ENCODE peak calls at places on chromosomes 5 and 9, in five cellular contexts. Z, I, G, V and U are unnamed samples.

GRCh38 chr9:83024501-83025125 is 38.3 kb downstream of the RASEF start:
- DNase-seq in I (no peak), V (peak), G (no peak), Z (no peak), U (no peak)

GRCh38 chr5:125058185-125058826 is 311.9 kb upstream of the ZNF608 start:
- DNase-seq in V (peak), G (no peak), Z (no peak), I (no peak), U (no peak)

GRCh38 chr9:83208065-83208850 is 145.3 kb upstream of the RASEF start:
- DNase-seq in Z (no peak), I (no peak), G (no peak), V (no peak), U (no peak)

GRCh38 chr5:110086658-110087388 is 397.1 kb downstream of the MAN2A1 start:
- DNase-seq in Z (no peak), I (no peak), V (peak), G (no peak), U (peak)

GRCh38 chr9:1916676-1917075 is 98.5 kb upstream of the SMARCA2 start:
- DNase-seq in G (no peak), I (no peak), V (no peak), Z (no peak), U (no peak)

GRCh38 chr9:127955294-127956015 is 17.8 kb upstream of the DPM2 start:
- DNase-seq in I (peak), G (no peak), V (peak), Z (peak), U (peak)

GRCh38 chr5:74290634-74291033 is 349.9 kb downstream of the ENC1 start:
- DNase-seq in I (no peak), V (no peak), G (no peak), Z (no peak), U (no peak)

GRCh38 chr5:177447611-177448243 is 1.1 kb downstream of the PRR7 start:
- DNase-seq in V (peak), G (no peak), Z (peak), I (no peak), U (peak)

GRCh38 chr9:21505425-21506179 is 23.5 kb upstream of the IFNE start:
- DNase-seq in V (peak), Z (no peak), I (no peak), G (no peak), U (no peak)

GRCh38 chr9:78030553-78031270 is 899 bp downstream of the GNAQ start:
- DNase-seq in I (peak), G (peak), Z (peak), V (peak), U (peak)

GRCh38 chr9:106077731-106078130 is 383.4 kb downstream of the TMEM38B start:
- DNase-seq in I (no peak), V (no peak), G (no peak), Z (no peak), U (no peak)

GRCh38 chr9:125687464-125687863 is 19.5 kb downstream of the MAPKAP1 start:
- DNase-seq in V (no peak), G (no peak), I (no peak), Z (no peak), U (no peak)

GRCh38 chr5:59021286-59021673 is 438.4 kb downstream of the RAB3C start:
- DNase-seq in G (no peak), V (no peak), Z (no peak), I (no peak), U (no peak)

GRCh38 chr5:53167836-53168235 is 58.3 kb upstream of the MOCS2 start:
- DNase-seq in V (peak), Z (peak), I (no peak), G (no peak), U (no peak)

DNA sequence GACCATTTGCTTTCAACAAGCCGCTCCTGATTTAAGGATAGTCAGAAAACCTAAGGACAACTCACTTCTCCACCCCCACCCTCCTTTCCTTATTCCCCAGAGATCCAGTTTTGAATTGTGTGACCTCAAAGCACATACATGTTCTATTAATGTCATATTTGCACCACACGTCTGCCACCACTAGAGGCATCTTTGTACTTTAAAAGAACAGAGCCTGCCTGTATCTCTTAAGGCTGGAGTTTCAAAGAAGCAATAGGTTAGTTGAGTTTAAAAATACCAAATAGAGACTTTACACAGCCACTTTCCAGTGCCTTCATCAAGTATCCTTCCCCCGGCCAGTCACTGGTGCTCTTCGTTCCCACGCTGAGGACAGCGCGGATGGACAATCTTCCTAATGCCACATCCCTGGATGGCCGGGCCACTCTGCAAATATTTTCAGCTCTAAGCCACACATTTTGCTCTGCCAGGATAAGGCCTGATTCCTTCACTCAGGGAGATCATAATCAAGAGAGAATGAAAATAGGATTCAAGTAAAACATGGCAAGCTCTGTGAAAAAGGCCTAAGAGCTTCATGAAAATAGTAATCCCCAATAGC is 146.3 kb downstream of the SNCAIP start:
- DNase-seq in V (peak), G (no peak), I (peak), Z (no peak), U (peak)
- TF ChIP-seq CTCF in V (peak), G (peak), I (peak), Z (peak), U (peak)

DNA sequence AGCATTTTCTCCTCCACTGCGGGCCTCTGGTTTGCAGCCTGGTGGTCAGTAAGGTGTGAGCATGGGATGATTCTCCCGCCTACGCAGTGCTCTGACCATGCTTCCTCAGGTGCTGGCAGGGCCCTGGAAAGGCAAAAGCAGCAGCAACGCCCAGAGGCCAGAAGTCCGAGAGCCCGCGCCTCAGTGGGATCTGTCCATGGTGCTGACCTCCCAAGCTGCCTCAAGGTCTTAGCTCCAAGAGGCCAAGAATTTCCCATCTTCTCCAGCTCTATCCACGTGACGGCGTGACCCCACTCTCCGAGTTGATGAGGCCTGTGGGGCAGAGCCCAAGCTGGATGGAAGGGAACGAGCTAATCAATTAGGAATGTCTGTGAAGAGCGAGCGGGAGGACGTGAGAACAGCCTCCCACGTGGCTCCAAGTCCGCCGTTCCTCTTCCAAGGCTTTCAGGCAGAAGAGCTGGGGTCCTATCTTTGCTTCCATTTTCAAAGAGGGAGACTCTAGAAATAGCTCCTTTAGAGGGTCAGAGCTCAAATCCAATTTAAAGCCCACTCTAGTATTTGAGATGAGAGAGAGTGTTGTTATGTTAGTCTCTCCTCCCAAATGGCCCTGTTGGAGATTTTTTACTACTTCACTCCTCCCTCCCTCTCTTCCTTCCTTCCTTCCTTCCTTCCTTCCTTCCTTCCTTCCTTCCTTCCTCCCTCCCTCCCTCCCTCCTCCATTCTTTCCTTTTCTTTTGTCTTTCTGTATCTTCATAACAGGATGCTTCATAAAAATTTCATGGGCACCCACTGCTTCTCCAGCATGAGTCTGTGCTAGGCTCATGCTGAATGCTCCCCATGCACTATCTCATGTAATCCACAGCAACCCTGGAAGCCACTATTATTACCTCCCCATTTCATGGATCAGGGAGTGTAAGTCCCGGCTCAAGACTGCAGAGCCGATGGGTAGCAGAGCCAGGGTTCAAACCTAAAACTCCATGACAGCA is 69.3 kb downstream of the OLFM1 start:
- DNase-seq in I (peak), Z (peak), G (no peak), V (peak), U (peak)
- TF ChIP-seq CTCF in I (no peak), Z (no peak), G (no peak), V (no peak), U (no peak)

GRCh38 chr9:117622347-117622746 is 81.9 kb upstream of the TLR4 start:
- DNase-seq in V (no peak), Z (no peak), G (no peak), I (no peak), U (no peak)
- TF ChIP-seq CTCF in V (no peak), Z (no peak), G (no peak), I (no peak), U (no peak)

GRCh38 chr9:70749066-70749465 is 334.6 kb upstream of the KLF9 start:
- DNase-seq in G (no peak), Z (no peak), I (no peak), V (no peak), U (no peak)

GRCh38 chr9:70747335-70747734 is 332.9 kb upstream of the KLF9 start:
- DNase-seq in V (no peak), Z (no peak), G (no peak), I (no peak), U (no peak)

DNA sequence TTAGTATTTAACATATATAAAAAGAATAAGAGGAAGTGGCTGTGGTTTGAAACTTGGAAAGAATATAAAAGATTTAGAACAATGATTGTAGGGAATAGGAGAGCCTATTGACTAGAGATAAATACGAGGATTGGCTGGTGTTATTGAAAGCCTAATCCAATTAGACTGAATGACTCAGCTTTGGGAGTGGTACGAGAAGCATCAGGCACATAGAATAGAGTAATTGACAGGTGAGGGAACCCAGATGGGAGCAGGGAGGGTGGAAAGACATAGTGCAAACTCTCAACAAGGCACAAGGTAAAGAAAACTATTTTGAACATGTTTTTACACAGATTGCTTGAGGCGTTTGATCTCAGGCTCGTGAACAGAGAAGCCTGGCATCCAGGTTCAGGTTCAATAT is 338.9 kb upstream of the KLF9 start:
- DNase-seq in I (no peak), Z (no peak), G (no peak), V (no peak), U (no peak)
- TF ChIP-seq CTCF in I (no peak), Z (no peak), G (no peak), V (no peak), U (no peak)

DNA sequence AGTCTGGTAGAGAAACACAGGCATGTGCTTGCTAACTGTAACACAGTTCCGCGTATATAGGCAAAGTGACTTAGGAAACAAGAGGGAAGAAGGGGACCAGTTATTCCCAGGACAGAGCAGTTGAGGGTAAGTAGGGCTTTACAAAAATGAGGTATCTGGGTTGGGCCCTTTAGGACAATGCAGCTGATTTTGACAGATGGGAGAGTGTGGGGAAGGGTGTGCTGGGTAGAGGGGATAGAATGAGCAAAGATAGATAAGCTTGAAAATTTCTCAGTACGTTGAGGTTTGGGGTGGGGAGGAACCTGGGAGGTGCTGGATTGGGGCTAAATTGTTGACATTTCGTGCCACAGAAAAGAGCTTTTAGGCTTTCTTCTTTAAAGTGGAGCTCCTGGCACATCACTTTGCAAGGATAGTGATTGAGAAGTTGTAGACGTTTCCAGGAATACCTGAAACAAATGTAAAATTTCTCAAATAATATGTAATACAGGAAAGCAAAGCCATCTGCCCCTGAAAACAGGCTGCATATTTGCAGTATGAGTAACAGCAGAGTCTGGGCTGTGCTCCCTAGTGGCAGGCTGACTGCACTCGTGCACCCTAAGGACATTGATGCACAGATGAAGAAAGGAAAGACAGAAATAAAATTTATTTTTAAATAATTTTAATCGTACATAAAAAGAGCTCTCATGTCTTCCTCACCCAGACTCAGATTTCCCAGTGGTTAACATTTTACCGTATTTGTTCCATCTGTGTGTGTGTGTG is 145.0 kb upstream of the DMRT1 start:
- DNase-seq in Z (peak), V (peak), I (no peak), G (no peak), U (no peak)
- TF ChIP-seq CTCF in Z (peak), V (peak), I (no peak), G (no peak), U (no peak)

GRCh38 chr5:63961125-63961597 is 1.1 kb downstream of the HTR1A start:
- DNase-seq in V (no peak), G (no peak), I (no peak), Z (no peak), U (no peak)

GRCh38 chr5:63958654-63959053 is 3.6 kb downstream of the HTR1A start:
- DNase-seq in G (no peak), Z (no peak), I (no peak), V (no peak), U (no peak)

GRCh38 chr5:63960646-63961045 is 1.6 kb downstream of the HTR1A start:
- DNase-seq in V (no peak), I (no peak), G (no peak), Z (no peak), U (no peak)

GRCh38 chr5:63957617-63958016 is 4.6 kb downstream of the HTR1A start:
- DNase-seq in G (no peak), Z (no peak), I (no peak), V (no peak), U (no peak)

DNA sequence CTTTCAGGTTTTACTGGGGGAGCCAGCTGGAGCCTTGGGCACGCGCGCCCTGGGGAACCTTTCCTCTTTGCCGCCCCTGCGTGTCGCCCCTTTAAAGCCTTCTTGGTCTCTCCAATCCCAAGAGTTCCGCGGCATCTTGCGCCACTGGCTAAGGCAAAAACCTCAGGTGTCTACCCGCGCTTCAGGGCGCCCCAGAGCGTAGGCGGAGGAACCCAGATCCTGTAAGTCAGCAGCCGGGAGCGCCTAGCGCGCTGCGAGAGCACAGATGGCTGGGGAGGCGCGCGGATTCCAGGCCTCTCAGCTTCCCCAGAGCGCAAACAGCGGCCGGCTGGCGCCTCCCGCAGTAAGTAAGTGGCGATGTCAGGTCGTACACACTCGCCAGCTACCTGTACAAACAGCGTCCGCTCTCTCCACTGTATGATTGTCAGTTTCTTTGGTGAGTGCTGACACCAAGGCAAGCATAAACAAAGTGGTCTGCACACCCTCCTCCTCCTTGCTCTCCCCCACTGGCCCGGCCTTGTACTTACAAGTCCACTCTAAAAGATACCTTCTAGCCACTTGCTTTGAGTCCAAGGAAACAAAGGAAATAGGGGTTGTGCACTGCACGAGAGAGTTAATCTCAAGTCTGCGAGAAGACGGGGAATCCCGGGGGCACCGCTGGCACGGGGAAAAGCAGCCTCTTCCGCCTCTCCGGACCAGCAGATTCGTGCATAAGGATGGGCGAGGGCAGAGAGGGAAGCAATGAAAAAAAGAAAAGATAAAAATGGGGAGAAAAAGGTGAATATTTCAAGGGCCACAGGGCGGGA is 2.9 kb downstream of the HTR1A start:
- DNase-seq in Z (no peak), V (no peak), I (no peak), G (no peak), U (peak)
- TF ChIP-seq CTCF in Z (no peak), V (no peak), I (no peak), G (no peak), U (no peak)

DNA sequence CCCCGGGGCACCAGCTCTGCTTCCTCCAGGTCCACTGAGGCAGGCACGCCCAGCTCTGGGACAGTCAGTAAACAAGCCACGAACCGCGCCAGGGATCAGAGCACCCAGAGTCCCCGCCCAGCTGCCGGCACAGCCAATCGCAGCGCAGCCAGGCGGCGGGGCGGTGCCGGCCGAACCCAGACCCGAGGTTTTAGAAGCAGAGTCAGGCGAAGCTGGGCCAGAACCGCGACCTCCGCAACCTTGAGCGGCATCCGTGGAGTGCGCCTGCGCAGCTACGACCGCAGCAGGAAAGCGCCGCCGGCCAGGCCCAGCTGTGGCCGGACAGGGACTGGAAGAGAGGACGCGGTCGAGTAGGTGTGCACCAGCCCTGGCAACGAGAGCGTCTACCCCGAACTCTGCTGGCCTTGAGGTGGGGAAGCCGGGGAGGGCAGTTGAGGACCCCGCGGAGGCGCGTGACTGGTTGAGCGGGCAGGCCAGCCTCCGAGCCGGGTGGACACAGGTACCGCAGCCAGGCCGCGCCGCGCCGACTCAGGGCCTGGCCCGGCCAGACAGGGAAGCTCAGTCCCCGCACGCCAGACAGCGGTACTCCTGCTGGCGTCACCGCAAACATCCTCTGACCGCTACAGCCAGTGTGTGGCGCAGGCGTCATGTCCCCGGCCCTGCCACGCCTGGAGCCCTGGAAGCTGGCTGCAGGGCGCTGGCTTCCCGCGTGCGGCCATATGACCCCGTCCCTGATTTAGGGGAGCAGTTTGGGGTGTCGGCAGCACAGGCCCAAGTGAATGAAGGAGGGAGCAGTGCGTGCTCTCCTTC is at the start of gene CTSL:
- DNase-seq in G (no peak), Z (peak), V (peak), I (peak), U (peak)
- TF ChIP-seq CTCF in G (no peak), Z (peak), V (peak), I (no peak), U (no peak)

GRCh38 chr5:132677191-132677590 is 3.4 kb downstream of the IL4 start:
- DNase-seq in I (no peak), V (peak), G (no peak), Z (no peak), U (no peak)
- TF ChIP-seq CTCF in I (no peak), V (peak), G (no peak), Z (peak), U (no peak)

DNA sequence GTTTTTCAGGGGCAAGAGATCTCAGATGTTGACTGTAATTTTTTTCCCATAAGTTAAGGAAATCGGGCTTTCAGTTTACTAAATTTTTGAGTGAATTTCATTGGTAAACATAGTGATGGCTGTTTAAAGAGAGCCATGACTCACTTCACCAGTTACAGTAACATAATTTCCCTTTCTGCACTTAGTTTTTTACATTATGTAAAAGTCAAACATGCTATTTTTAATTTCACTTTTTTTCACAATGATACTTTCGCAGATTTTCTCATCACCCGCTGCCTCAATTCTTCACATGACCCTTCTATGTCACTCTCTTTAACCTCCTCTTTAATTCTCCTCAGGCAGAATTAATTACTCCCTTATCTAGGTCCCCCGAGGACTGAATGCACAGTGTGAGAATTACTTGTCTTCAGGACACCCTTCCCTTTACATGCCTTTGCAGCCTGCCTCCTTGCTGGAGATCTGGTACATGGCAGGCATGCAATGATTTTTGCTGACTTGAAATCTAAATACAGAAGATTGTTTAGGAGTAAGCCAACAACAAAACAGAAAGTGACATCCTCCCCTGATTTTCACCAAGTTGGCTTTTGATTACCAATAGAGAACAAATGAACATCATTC is 217.5 kb upstream of the S1PR3 start:
- DNase-seq in I (no peak), Z (no peak), V (peak), G (no peak), U (no peak)
- TF ChIP-seq CTCF in I (no peak), Z (peak), V (no peak), G (no peak), U (no peak)